ENCODE peak calls at places on chromosomes 2 and 18, in five cellular contexts. O, W, T, B and G are unnamed samples.

GRCh38 chr2:29014331-29014730 is 33.2 kb downstream of the TOGARAM2 start:
- DNase-seq in O (no peak), W (no peak), T (no peak), B (no peak), G (no peak)

GRCh38 chr2:10006248-10007147 is 36.9 kb upstream of the KLF11 start:
- DNase-seq in O (no peak), W (peak; percentile 60), T (no peak), B (peak; percentile 18), G (no peak)

GRCh38 chr2:236895497-236895896 is 190.2 kb upstream of the COPS8 start:
- DNase-seq in O (no peak), W (no peak), T (no peak), B (no peak), G (no peak)

GRCh38 chr2:7691961-7692656 is 774.9 kb downstream of the RNF144A start:
- DNase-seq in O (no peak), W (peak; percentile 77), T (no peak), B (no peak), G (no peak)

GRCh38 chr2:150110548-150110947 is 376.9 kb downstream of the RND3 start:
- DNase-seq in O (no peak), W (peak; percentile 51), T (no peak), B (no peak), G (no peak)

GRCh38 chr2:156817430-156817829 is 381.3 kb downstream of the GPD2 start:
- DNase-seq in O (no peak), W (no peak), T (no peak), B (no peak), G (no peak)

GRCh38 chr2:173831312-173832229 is 133.6 kb downstream of the SP3 start:
- DNase-seq in O (peak; percentile 11), W (peak; percentile 54), T (no peak), B (no peak), G (no peak)

GRCh38 chr18:58088723-58089074 is 44.7 kb downstream of the NEDD4L start:
- DNase-seq in O (no peak), W (no peak), T (no peak), B (no peak), G (no peak)

GRCh38 chr2:219125886-219126270 is 34.7 kb downstream of the NHEJ1 start:
- DNase-seq in O (no peak), W (peak; percentile 39), T (no peak), B (no peak), G (no peak)

GRCh38 chr2:29115797-29116781 is 874 bp downstream of the CLIP4 start:
- DNase-seq in O (peak; percentile 41), W (peak; percentile 83), T (peak; percentile 51), B (no peak), G (no peak)

GRCh38 chr2:86216577-86217555 is 17.6 kb downstream of the MRPL35 start:
- DNase-seq in O (no peak), W (peak; percentile 95), T (no peak), B (no peak), G (no peak)

GRCh38 chr2:163657257-163657656 is 78.6 kb downstream of the FIGN start:
- DNase-seq in O (no peak), W (no peak), T (no peak), B (no peak), G (no peak)

GRCh38 chr2:36123995-36124394 is 231.6 kb upstream of the CRIM1 start:
- DNase-seq in O (no peak), W (no peak), T (no peak), B (no peak), G (no peak)

GRCh38 chr2:10514743-10515142 is 66.6 kb upstream of the ODC1 start:
- DNase-seq in O (no peak), W (peak; percentile 89), T (no peak), B (no peak), G (no peak)

GRCh38 chr2:6143812-6144211 is 451.6 kb downstream of the SOX11 start:
- DNase-seq in O (no peak), W (no peak), T (no peak), B (no peak), G (no peak)

GRCh38 chr18:9803698-9804516 is 81.9 kb upstream of the TXNDC2 start:
- DNase-seq in O (peak; percentile 32), W (peak; percentile 22), T (peak; percentile 13), B (no peak), G (no peak)

GRCh38 chr2:196249860-196250259 is 78.5 kb upstream of the STK17B start:
- DNase-seq in O (no peak), W (peak; percentile 63), T (no peak), B (no peak), G (peak; percentile 78)

GRCh38 chr2:217076651-217077232 is 216.9 kb upstream of the TNP1 start:
- DNase-seq in O (no peak), W (no peak), T (no peak), B (no peak), G (no peak)

GRCh38 chr2:214232266-214232665 is 178.6 kb upstream of the VWC2L start:
- DNase-seq in O (no peak), W (peak; percentile 66), T (no peak), B (no peak), G (no peak)

GRCh38 chr2:27973592-27973991 is 83.1 kb downstream of the BABAM2 start:
- DNase-seq in O (peak; percentile 4), W (peak; percentile 44), T (peak; percentile 25), B (no peak), G (no peak)

DNA sequence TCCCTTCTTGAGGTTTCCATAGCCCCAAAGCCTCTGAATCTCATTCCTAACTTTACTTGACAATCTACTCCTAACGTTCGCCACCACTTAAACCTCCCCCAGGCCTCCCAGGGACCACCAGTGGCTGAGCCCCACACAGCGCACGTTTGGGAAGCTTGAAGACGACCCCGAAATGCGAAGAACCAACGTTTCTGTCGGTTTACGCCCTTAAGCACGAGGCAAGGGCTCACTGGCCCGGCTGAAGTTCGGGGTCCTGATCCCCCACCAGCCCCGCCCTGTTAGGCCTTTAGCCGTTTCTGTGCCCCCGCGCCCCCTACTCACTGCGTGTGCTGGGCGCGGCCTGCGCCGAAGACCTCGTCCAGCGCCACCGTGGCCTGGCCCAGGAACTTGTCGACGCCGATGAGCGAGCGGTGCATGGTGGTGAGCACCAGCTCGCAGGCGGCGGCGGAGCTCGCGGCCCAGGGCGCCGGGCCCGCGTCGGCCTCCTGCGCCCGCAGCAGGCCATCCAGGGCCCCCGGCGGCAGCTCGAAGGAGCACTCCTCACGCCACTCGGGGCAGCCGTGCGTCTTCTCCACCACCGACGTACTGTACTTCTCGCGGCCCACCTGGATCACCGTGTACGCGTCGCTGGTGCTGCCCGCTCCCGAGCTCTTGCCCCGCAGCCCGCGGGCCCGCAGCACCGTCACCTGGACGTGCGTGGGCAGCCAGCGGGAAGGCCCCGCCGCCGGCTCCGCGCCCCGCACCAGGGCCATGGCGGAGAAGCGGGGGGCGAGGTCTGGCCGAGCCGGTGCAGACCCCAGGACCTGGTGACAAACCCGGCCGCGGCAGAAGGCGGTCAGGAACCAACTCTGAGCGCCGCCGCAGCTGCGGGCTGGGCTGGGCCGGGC is 479 bp downstream of the RAB11FIP5 start:
- DNase-seq in O (peak; percentile 79), W (peak; percentile 81), T (peak; percentile 69), B (peak; percentile 12), G (no peak)
- H3K27ac ChIP-seq in O (no peak overlapping the region), W (peak overlapping the region; percentile 94), T (no peak overlapping the region), B (peak overlapping the region; percentile 91), G (no peak overlapping the region)

GRCh38 chr2:159513745-159514144 is 102.6 kb downstream of the BAZ2B start:
- DNase-seq in O (no peak), W (no peak), T (no peak), B (no peak), G (no peak)

GRCh38 chr2:159518321-159519005 is 97.9 kb downstream of the BAZ2B start:
- DNase-seq in O (no peak), W (no peak), T (peak; percentile 16), B (no peak), G (no peak)

GRCh38 chr2:159521272-159521671 is 95.1 kb downstream of the BAZ2B start:
- DNase-seq in O (no peak), W (no peak), T (no peak), B (no peak), G (no peak)

GRCh38 chr2:159515482-159515881 is 100.9 kb downstream of the BAZ2B start:
- DNase-seq in O (no peak), W (peak; percentile 9), T (no peak), B (no peak), G (no peak)

DNA sequence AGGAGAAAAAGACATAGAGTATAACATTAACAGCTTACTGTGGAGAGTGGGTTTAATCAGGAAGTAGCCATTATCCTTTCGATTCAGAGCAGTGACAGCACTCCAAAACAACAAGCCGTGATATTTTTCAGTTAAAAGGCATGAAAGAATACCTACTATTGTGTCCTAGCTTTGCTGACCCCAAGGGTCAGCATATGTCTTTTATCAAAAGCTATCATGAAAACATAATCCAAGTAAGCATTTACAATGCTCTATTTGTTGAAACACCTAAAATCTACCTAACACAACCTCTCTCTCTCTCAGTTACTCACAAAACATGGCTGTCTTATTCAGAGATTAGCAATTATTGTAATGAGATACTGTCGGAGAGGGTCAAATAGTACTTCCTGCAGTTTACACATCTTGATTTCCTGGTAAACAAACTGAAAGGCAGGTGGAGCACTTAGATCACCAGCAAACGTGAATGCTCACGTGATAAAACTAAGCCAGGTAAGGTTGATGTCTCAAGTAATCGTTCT is 100.0 kb downstream of the BAZ2B start:
- DNase-seq in O (peak; percentile 11), W (peak; percentile 58), T (peak; percentile 53), B (peak; percentile 78), G (peak; percentile 52)
- TF ChIP-seq EZH2phosphoT487 in O (no peak), W (no peak), T (no peak), B (no peak), G (no peak)

GRCh38 chr2:26652361-26653041 is 11.3 kb upstream of the CIB4 start:
- DNase-seq in O (no peak), W (peak; percentile 63), T (no peak), B (no peak), G (no peak)

GRCh38 chr2:26654061-26654340 is 12.8 kb upstream of the CIB4 start:
- DNase-seq in O (no peak), W (no peak), T (no peak), B (no peak), G (no peak)

GRCh38 chr2:26655611-26656195 is 14.5 kb upstream of the CIB4 start:
- DNase-seq in O (no peak), W (no peak), T (peak; percentile 44), B (no peak), G (no peak)

GRCh38 chr2:26651458-26652155 is 10.4 kb upstream of the CIB4 start:
- DNase-seq in O (no peak), W (no peak), T (no peak), B (no peak), G (no peak)

DNA sequence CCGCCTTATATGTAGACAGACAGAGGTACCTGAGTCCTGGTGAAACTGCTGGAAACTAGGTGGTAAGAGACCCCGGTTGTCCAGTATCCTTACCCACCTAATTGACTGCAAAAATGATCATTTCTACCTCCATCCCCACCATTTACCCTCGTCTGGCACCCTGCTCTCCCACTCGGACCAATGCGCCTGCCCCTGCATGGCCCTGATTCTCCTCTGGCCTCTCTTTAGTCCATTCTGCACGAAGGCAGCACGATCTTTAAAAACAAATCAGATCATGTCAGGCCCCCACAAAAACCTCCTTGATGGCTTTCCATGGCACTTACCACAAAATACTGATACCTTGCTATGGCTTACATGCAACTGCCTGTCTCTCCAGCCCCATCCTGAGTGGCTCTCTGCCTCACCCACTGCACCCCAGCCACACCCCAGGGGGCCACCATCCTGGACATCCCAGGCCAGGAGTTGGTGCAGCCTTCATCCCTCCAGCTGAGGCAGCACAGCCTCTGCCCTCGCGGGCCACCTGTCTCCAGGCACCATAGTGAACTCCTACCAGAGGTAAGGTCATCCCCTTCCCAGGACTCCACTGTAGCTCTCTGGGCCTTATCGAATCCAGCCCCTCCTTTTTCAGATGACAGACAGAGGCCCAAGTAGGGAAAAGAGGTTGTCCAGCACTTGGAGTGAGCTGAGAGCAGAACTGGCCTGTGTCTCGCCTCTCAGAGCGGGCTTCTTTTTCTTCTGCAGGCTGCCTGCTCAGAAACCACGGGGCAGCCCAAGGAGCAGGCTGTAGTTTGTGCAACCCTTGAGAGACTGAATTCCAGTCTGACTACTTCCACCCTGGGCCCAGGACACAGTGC is 12.3 kb upstream of the CIB4 start:
- DNase-seq in O (no peak), W (no peak), T (no peak), B (no peak), G (no peak)
- H3K27ac ChIP-seq in O (no peak overlapping the region), W (no peak overlapping the region), T (no peak overlapping the region), B (no peak overlapping the region), G (no peak overlapping the region)

GRCh38 chr2:19574788-19575260 is 216.4 kb upstream of the OSR1 start:
- DNase-seq in O (peak; percentile 46), W (peak; percentile 84), T (peak; percentile 18), B (no peak), G (no peak)
- TF ChIP-seq EZH2phosphoT487 in O (no peak), W (no peak), T (no peak), B (no peak), G (no peak)